ENCODE peak calls at places on chromosomes 12 and 14, in seven cellular contexts. F is central memory CD4-positive, alpha-beta T cell; T is EH; I is GM23248; Y is dermis blood vessel endothelial cell; J is ELR; B is stimulated activated CD4-positive, alpha-beta T cell treated with anti-CD3 and anti-CD28 coated beads, Interleukin-1b, Interleukin-23, amount 100 ng/mL, for 1 hour. C is an unnamed sample.

GRCh38 chr12:49873361-49873934 is 30.3 kb downstream of the FAIM2 start:
- DNase-seq in F (no peak), T (peak), I (peak), Y (no peak), J (peak), B (no peak), C (no peak)

GRCh38 chr12:120230326-120230973 is 29.5 kb upstream of the RPLP0 start:
- DNase-seq in F (no peak), T (peak), I (peak), Y (peak), J (peak), B (no peak), C (peak)

GRCh38 chr12:22396253-22396652 is 61.7 kb upstream of the ST8SIA1 start:
- DNase-seq in F (peak), T (no peak), I (no peak), Y (no peak), J (no peak), B (no peak), C (no peak)

GRCh38 chr12:11174022-11174421 is 3.0 kb downstream of the SMIM10L1 start:
- DNase-seq in F (no peak), T (peak), I (peak), Y (peak), J (peak), B (no peak), C (peak)

GRCh38 chr12:124110372-124110883 is 137.4 kb downstream of the ZNF664 start:
- DNase-seq in F (no peak), T (no peak), I (no peak), Y (peak), J (no peak), B (no peak), C (peak)

GRCh38 chr14:100504372-100505078 is 82.7 kb downstream of the BEGAIN start:
- DNase-seq in F (no peak), T (peak), I (peak), Y (peak), J (peak), B (no peak), C (no peak)

GRCh38 chr12:79522657-79523386 is 167.9 kb downstream of the PAWR start:
- DNase-seq in F (no peak), T (no peak), I (no peak), Y (no peak), J (no peak), B (no peak), C (no peak)

GRCh38 chr12:46020768-46021167 is 30.4 kb upstream of the SCAF11 start:
- DNase-seq in F (no peak), T (no peak), I (no peak), Y (no peak), J (no peak), B (no peak), C (no peak)

GRCh38 chr12:24970177-24970576 is 21.3 kb upstream of the BCAT1 start:
- DNase-seq in F (no peak), T (no peak), I (no peak), Y (no peak), J (no peak), B (no peak), C (no peak)

GRCh38 chr14:62002636-62003035 is 240.4 kb downstream of the SNAPC1 start:
- DNase-seq in F (no peak), T (peak), I (peak), Y (peak), J (peak), B (no peak), C (peak)

GRCh38 chr12:110117948-110118685 is 6.0 kb upstream of the IFT81 start:
- DNase-seq in F (no peak), T (no peak), I (no peak), Y (peak), J (no peak), B (no peak), C (peak)

C was measured in endothelial cell of umbilical vein.